ENCODE peak calls at places on chromosome 12, in seven cellular contexts. G is GM23338; C is gastrocnemius medialis; E is breast epithelium; H is CD4-positive, CD25-positive, alpha-beta regulatory T cell; N is ascending aorta; U is pancreas. A is an unnamed sample. For H3K27me3 and H3K36me3, the result is how much of the 10 kb centered on the place peaks cover.

GRCh38 chr12:31482816-31483215 is 108.1 kb downstream of the DENND5B start:
- DNase-seq in G (no peak), C (no peak), E (no peak), H (no peak), N (no peak), U (no peak), A (no peak)

GRCh38 chr12:12926571-12927071 is 25.3 kb downstream of the GPRC5D start:
- DNase-seq in G (no peak), C (no peak), E (no peak), H (no peak), N (peak), U (peak), A (no peak)

GRCh38 chr12:123929869-123930583 is 42.6 kb downstream of the CCDC92 start:
- DNase-seq in G (no peak), C (no peak), E (no peak), H (no peak), N (peak), U (no peak), A (no peak)

GRCh38 chr12:5524769-5525436 is 93.0 kb downstream of the NTF3 start:
- DNase-seq in G (no peak), C (no peak), E (no peak), H (no peak), N (no peak), U (no peak), A (no peak)

GRCh38 chr12:106113446-106114083 is 25.2 kb downstream of the NUAK1 start:
- DNase-seq in G (no peak), C (no peak), E (no peak), H (no peak), N (no peak), U (no peak), A (peak)

GRCh38 chr12:4438834-4439596 is 6.6 kb downstream of the FGF6 start:
- DNase-seq in G (no peak), C (no peak), E (no peak), H (no peak), N (no peak), U (no peak), A (no peak)

GRCh38 chr12:51004504-51004903 is 21.7 kb downstream of the SLC11A2 start:
- DNase-seq in G (peak), C (no peak), E (no peak), H (no peak), N (no peak), U (no peak), A (no peak)

GRCh38 chr12:122293081-122293480 is 26.8 kb upstream of the VPS33A start:
- DNase-seq in G (no peak), C (no peak), E (no peak), H (no peak), N (no peak), U (no peak), A (no peak)

GRCh38 chr12:62848418-62848817 is 86.5 kb downstream of the PPM1H start:
- DNase-seq in G (no peak), C (no peak), E (no peak), H (no peak), N (no peak), U (no peak), A (peak)

GRCh38 chr12:102202556-102202955 is 4.9 kb upstream of the PMCH start:
- DNase-seq in G (no peak), C (no peak), E (no peak), H (no peak), N (no peak), U (no peak), A (no peak)

GRCh38 chr12:116183741-116184141 is 93.8 kb downstream of the MED13L start:
- DNase-seq in G (no peak), C (no peak), E (no peak), H (no peak), N (no peak), U (no peak), A (no peak)

GRCh38 chr12:14843425-14843887 is at the start of gene ART4:
- DNase-seq in G (no peak), C (no peak), E (no peak), H (no peak), N (no peak), U (no peak), A (no peak)

GRCh38 chr12:13173012-13173441 is 23.5 kb upstream of the EMP1 start:
- DNase-seq in G (no peak), C (no peak), E (no peak), H (no peak), N (no peak), U (no peak), A (peak)

GRCh38 chr12:132167610-132168310 is 23.5 kb downstream of the NOC4L start:
- DNase-seq in G (no peak), C (no peak), E (no peak), H (no peak), N (no peak), U (no peak), A (no peak)

GRCh38 chr12:130087222-130087621 is 75.0 kb upstream of the FZD10 start:
- DNase-seq in G (no peak), C (no peak), E (no peak), H (no peak), N (no peak), U (no peak), A (no peak)

GRCh38 chr12:6347367-6348338 is 5.8 kb upstream of the TNFRSF1A start:
- DNase-seq in G (no peak), C (no peak), E (peak), H (no peak), N (peak), U (no peak), A (no peak)

GRCh38 chr12:104775731-104776231 is 182.3 kb downstream of the SLC41A2 start:
- DNase-seq in G (no peak), C (no peak), E (no peak), H (no peak), N (no peak), U (no peak), A (no peak)

GRCh38 chr12:24661657-24662096 is 287.2 kb downstream of the BCAT1 start:
- DNase-seq in G (no peak), C (peak), E (no peak), H (no peak), N (peak), U (no peak), A (peak)

GRCh38 chr12:91620949-91621348 is 438.3 kb upstream of the DCN start:
- DNase-seq in G (no peak), C (no peak), E (no peak), H (no peak), N (no peak), U (no peak), A (no peak)

GRCh38 chr12:47017041-47017713 is 62.2 kb upstream of the PCED1B start:
- DNase-seq in G (no peak), C (no peak), E (no peak), H (no peak), N (no peak), U (no peak), A (no peak)

GRCh38 chr12:53987748-53988147 is 2.8 kb downstream of the HOXC10 start:
- DNase-seq in G (no peak), C (no peak), E (no peak), H (no peak), N (no peak), U (no peak), A (no peak)
- H3K27me3 ChIP-seq in G (half or more), C (under half), E (under half), H (half or more), N (half or more), U (under half), A (half or more)

DNA sequence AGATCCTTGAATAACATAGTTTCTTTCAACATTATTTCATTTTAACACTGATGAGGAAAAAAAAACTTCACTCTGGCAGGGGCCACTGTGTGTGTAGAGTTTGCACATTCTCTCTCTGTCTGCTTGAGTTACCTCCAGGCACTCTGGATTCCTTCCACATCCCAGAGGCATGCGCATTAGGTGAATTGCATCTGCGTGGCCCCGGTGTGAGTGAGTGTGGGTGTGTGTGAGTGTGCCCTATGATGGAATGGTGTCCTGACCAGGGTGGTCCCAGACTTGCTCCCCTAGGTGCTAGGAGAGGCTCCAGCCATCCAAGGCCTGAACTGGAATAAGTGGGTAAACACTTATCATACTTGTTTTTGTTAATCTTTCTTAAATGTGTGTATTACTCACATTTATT is 90.6 kb upstream of the LRIG3 start:
- DNase-seq in G (no peak), C (no peak), E (no peak), H (no peak), N (no peak), U (no peak), A (no peak)
- H3K36me3 ChIP-seq in G (under half), C (under half), E (under half), H (under half), N (under half), U (under half), A (under half)

DNA sequence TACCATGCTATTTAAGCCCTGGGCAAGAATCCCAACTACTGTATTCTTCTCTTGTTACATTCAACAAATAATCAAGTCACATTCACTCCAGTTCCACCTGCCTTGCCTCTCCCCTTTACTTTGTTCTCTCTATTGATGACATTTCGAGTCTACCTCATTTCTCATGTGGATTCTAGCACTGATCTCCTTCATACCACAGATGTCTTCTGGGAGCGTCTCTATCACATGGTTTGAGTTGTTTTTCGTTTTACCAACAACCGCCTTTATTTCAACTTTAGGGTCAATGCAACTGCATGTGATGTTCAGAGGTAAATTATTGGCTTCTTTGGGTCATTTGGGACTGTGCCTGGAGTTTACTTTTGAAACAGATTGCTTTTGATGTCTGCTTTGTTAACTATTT is 40.7 kb downstream of the OTOGL start:
- DNase-seq in G (no peak), C (no peak), E (no peak), H (no peak), N (no peak), U (no peak), A (no peak)
- H3K27me3 ChIP-seq in G (under half), C (under half), E (under half), H (under half), N (under half), U (under half), A (under half)

GRCh38 chr12:49984960-49985359 is 12.2 kb downstream of the AQP6 start:
- DNase-seq in G (no peak), C (no peak), E (no peak), H (no peak), N (no peak), U (no peak), A (no peak)

GRCh38 chr12:49985981-49986380 is 13.2 kb downstream of the AQP6 start:
- DNase-seq in G (no peak), C (no peak), E (no peak), H (no peak), N (no peak), U (no peak), A (peak)

GRCh38 chr12:49987620-49988303 is 15.0 kb downstream of the AQP6 start:
- DNase-seq in G (no peak), C (no peak), E (no peak), H (no peak), N (no peak), U (no peak), A (no peak)

GRCh38 chr12:49984476-49984890 is 11.7 kb downstream of the AQP6 start:
- DNase-seq in G (no peak), C (no peak), E (no peak), H (no peak), N (no peak), U (no peak), A (no peak)

DNA sequence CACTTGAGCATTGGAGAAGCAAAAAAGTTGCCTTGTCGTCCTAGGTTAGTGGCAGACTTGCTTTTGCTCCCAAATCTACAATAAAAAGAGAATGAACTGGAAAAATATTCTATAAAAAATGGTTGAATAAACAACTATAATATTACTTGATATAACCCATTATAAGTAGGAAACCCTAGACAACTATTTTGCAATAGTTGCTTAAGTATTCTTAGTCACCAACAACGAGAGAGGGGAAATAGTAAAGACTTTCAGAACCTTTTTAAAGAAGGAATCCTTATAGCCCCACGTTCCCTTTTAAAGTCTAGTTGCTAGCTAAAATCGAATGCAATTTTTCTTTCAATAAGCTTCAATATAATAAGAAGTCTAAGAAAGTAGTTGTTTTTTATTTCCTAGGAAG is 17.5 kb downstream of the AQP6 start:
- DNase-seq in G (no peak), C (no peak), E (no peak), H (no peak), N (no peak), U (no peak), A (peak)
- H3K36me3 ChIP-seq in G (half or more), C (under half), E (under half), H (under half), N (under half), U (under half), A (under half)

GRCh38 chr12:10154145-10154496 is 17.8 kb downstream of the OLR1 start:
- DNase-seq in G (no peak), C (no peak), E (no peak), H (no peak), N (no peak), U (no peak), A (no peak)
- H3K27me3 ChIP-seq in G (under half), C (under half), E (under half), H (under half), N (under half), U (under half), A (under half)

GRCh38 chr12:1750300-1750699 is 59.4 kb downstream of the ADIPOR2 start:
- DNase-seq in G (no peak), C (no peak), E (no peak), H (no peak), N (no peak), U (no peak), A (no peak)
- H3K36me3 ChIP-seq in G (under half), C (under half), E (under half), H (under half), N (under half), U (under half), A (under half)

GRCh38 chr12:114416028-114416427 is 10.1 kb upstream of the TBX5 start:
- DNase-seq in G (no peak), C (no peak), E (no peak), H (no peak), N (no peak), U (no peak), A (no peak)
- H3K27me3 ChIP-seq in G (half or more), C (under half), E (under half), H (under half), N (under half), U (under half), A (under half)

A was measured in bronchial epithelial cell.